ENCODE peak calls at places on chromosomes 6 and 20, in six cellular contexts. F is fibroblast of pulmonary artery; K is tibial nerve; X is RCC 7860; Z is dorsolateral prefrontal cortex; U is Jurkat, Clone E6-1. M is an unnamed sample.

GRCh38 chr6:141587482-141588266 is 545.1 kb upstream of the GJE1 start:
- DNase-seq in Z (no peak), K (no peak), U (no peak), F (peak), X (no peak), M (peak)

GRCh38 chr20:24236204-24236603 is 233.2 kb upstream of the SYNDIG1 start:
- DNase-seq in U (no peak), X (no peak), K (no peak), F (no peak), Z (no peak), M (no peak)

GRCh38 chr6:105991561-105992314 is 94.4 kb upstream of the PRDM1 start:
- DNase-seq in X (no peak), U (no peak), F (no peak), Z (peak), K (no peak), M (no peak)

GRCh38 chr20:10309326-10309725 is 90.7 kb downstream of the SNAP25 start:
- DNase-seq in Z (no peak), U (no peak), K (no peak), F (peak), X (peak), M (peak)

GRCh38 chr6:10146723-10147451 is 268.0 kb downstream of the TFAP2A start:
- DNase-seq in X (no peak), Z (peak), K (no peak), F (peak), U (peak), M (peak)

GRCh38 chr6:20092071-20092566 is 120.2 kb downstream of the MBOAT1 start:
- DNase-seq in Z (no peak), K (peak), X (peak), U (peak), F (peak), M (peak)

GRCh38 chr6:75608955-75609533 is 7.4 kb downstream of the SENP6 start:
- DNase-seq in F (no peak), K (no peak), U (no peak), Z (no peak), X (no peak), M (no peak)

GRCh38 chr20:17835240-17835940 is 133.2 kb downstream of the SNX5 start:
- DNase-seq in Z (no peak), K (peak), F (peak), U (no peak), X (peak), M (peak)

GRCh38 chr6:71533939-71534379 is 245.3 kb downstream of the OGFRL1 start:
- DNase-seq in K (peak), F (peak), Z (peak), U (no peak), X (peak), M (no peak)

GRCh38 chr6:36851149-36851614 is 11.9 kb upstream of the CPNE5 start:
- DNase-seq in X (peak), U (peak), F (peak), Z (peak), K (peak), M (peak)

GRCh38 chr6:13307508-13307995 is 20.8 kb downstream of the TBC1D7 start:
- DNase-seq in Z (no peak), U (no peak), K (no peak), X (peak), F (peak), M (peak)

GRCh38 chr20:59623583-59623982 is 19.2 kb downstream of the PHACTR3 start:
- DNase-seq in F (no peak), Z (no peak), K (no peak), U (no peak), X (no peak), M (no peak)

GRCh38 chr6:10837692-10837996 is 695 bp downstream of the MAK start:
- DNase-seq in X (no peak), Z (no peak), K (no peak), F (peak), U (no peak), M (peak)

GRCh38 chr6:164216839-164217238 is 802.3 kb downstream of the QKI start:
- DNase-seq in K (no peak), Z (no peak), U (no peak), X (no peak), F (no peak), M (no peak)

GRCh38 chr20:48538856-48539255 is 288.9 kb downstream of the PREX1 start:
- DNase-seq in F (no peak), K (no peak), Z (no peak), U (no peak), X (peak), M (no peak)

GRCh38 chr6:33840064-33840926 is 36.5 kb upstream of the MLN start:
- DNase-seq in Z (no peak), X (peak), K (peak), F (peak), U (peak), M (peak)

GRCh38 chr6:139161817-139162284 is 27.0 kb downstream of the HECA start:
- DNase-seq in K (no peak), Z (no peak), U (peak), F (no peak), X (no peak), M (no peak)

GRCh38 chr20:22746957-22747356 is 162.6 kb upstream of the FOXA2 start:
- DNase-seq in K (no peak), U (no peak), F (no peak), Z (no peak), X (no peak), M (no peak)

GRCh38 chr6:95686272-95686671 is 108.9 kb downstream of the MANEA start:
- DNase-seq in F (no peak), K (no peak), Z (no peak), U (no peak), X (no peak), M (no peak)

GRCh38 chr6:119220452-119220851 is 129.1 kb downstream of the MAN1A1 start:
- DNase-seq in U (no peak), F (no peak), K (no peak), X (no peak), Z (no peak), M (no peak)

GRCh38 chr6:55014321-55015088 is 159.8 kb upstream of the HCRTR2 start:
- DNase-seq in K (no peak), F (no peak), U (no peak), Z (no peak), X (no peak), M (no peak)

GRCh38 chr6:34098045-34098936 is 47.6 kb downstream of the GRM4 start:
- DNase-seq in Z (no peak), F (no peak), K (no peak), U (no peak), X (no peak), M (no peak)

GRCh38 chr6:113184736-113185135 is 672.4 kb upstream of the MARCKS start:
- DNase-seq in F (peak), K (no peak), U (no peak), Z (no peak), X (no peak), M (no peak)